ENCODE peak calls at places on chromosomes 11 and 22, in six cellular contexts. One of them, this sample, is unnamed.
A peak's percentile ranks its signal among the peaks of the same experiment; 100 is the strongest.

GRCh38 chr11:109236696-109237095 is 185.3 kb upstream of the C11orf87 start:
- DNase-seq in IMR-90: no peak
- DNase-seq in suprapubic skin: no peak
- DNase-seq in heart right ventricle: no peak
- DNase-seq in CD4-positive, CD25-positive, alpha-beta regulatory T cell: no peak
- DNase-seq in ovary: no peak
- DNase-seq in this sample: no peak

GRCh38 chr11:44189986-44190882 is 94.8 kb downstream of the EXT2 start:
- DNase-seq in IMR-90: no peak
- DNase-seq in suprapubic skin: no peak
- DNase-seq in heart right ventricle: no peak
- DNase-seq in CD4-positive, CD25-positive, alpha-beta regulatory T cell: no peak
- DNase-seq in ovary: no peak
- DNase-seq in this sample: no peak

GRCh38 chr11:60785806-60786361 is 751 bp downstream of the MS4A10 start:
- DNase-seq in IMR-90: peak; percentile 57
- DNase-seq in suprapubic skin: peak; percentile 11
- DNase-seq in heart right ventricle: no peak
- DNase-seq in CD4-positive, CD25-positive, alpha-beta regulatory T cell: no peak
- DNase-seq in ovary: no peak
- DNase-seq in this sample: no peak

GRCh38 chr11:59923813-59924212 is 14.4 kb upstream of the OOSP1 start:
- DNase-seq in IMR-90: no peak
- DNase-seq in suprapubic skin: no peak
- DNase-seq in heart right ventricle: no peak
- DNase-seq in CD4-positive, CD25-positive, alpha-beta regulatory T cell: no peak
- DNase-seq in ovary: no peak
- DNase-seq in this sample: no peak

GRCh38 chr11:33941637-33942160 is 49.8 kb upstream of the LMO2 start:
- DNase-seq in IMR-90: no peak
- DNase-seq in suprapubic skin: no peak
- DNase-seq in heart right ventricle: no peak
- DNase-seq in CD4-positive, CD25-positive, alpha-beta regulatory T cell: no peak
- DNase-seq in ovary: no peak
- DNase-seq in this sample: no peak

GRCh38 chr11:30984827-30985226 is 384.7 kb downstream of the DCDC1 start:
- DNase-seq in IMR-90: no peak
- DNase-seq in suprapubic skin: no peak
- DNase-seq in heart right ventricle: no peak
- DNase-seq in CD4-positive, CD25-positive, alpha-beta regulatory T cell: no peak
- DNase-seq in ovary: no peak
- DNase-seq in this sample: no peak

GRCh38 chr22:30036656-30037055 is 43.6 kb upstream of the HORMAD2 start:
- DNase-seq in IMR-90: peak; percentile 28
- DNase-seq in suprapubic skin: no peak
- DNase-seq in heart right ventricle: no peak
- DNase-seq in CD4-positive, CD25-positive, alpha-beta regulatory T cell: no peak
- DNase-seq in ovary: no peak
- DNase-seq in this sample: no peak

GRCh38 chr11:119704849-119705248 is 24.2 kb downstream of the NECTIN1 start:
- DNase-seq in IMR-90: no peak
- DNase-seq in suprapubic skin: no peak
- DNase-seq in heart right ventricle: no peak
- DNase-seq in CD4-positive, CD25-positive, alpha-beta regulatory T cell: no peak
- DNase-seq in ovary: no peak
- DNase-seq in this sample: peak; percentile 71

GRCh38 chr11:66315921-66316811 is 678 bp downstream of the CD248 start:
- DNase-seq in IMR-90: no peak
- DNase-seq in suprapubic skin: no peak
- DNase-seq in heart right ventricle: no peak
- DNase-seq in CD4-positive, CD25-positive, alpha-beta regulatory T cell: no peak
- DNase-seq in ovary: no peak
- DNase-seq in this sample: no peak

GRCh38 chr22:45129703-45130524 is 33.8 kb upstream of the NUP50 start:
- DNase-seq in IMR-90: no peak
- DNase-seq in suprapubic skin: no peak
- DNase-seq in heart right ventricle: no peak
- DNase-seq in CD4-positive, CD25-positive, alpha-beta regulatory T cell: no peak
- DNase-seq in ovary: no peak
- DNase-seq in this sample: no peak

GRCh38 chr22:33869946-33870345 is 50.3 kb downstream of the LARGE1 start:
- DNase-seq in IMR-90: peak; percentile 27
- DNase-seq in suprapubic skin: no peak
- DNase-seq in heart right ventricle: no peak
- DNase-seq in CD4-positive, CD25-positive, alpha-beta regulatory T cell: no peak
- DNase-seq in ovary: no peak
- DNase-seq in this sample: no peak

GRCh38 chr22:44179196-44179988 is 1.3 kb upstream of the PARVG start:
- DNase-seq in IMR-90: no peak
- DNase-seq in suprapubic skin: no peak
- DNase-seq in heart right ventricle: no peak
- DNase-seq in CD4-positive, CD25-positive, alpha-beta regulatory T cell: no peak
- DNase-seq in ovary: no peak
- DNase-seq in this sample: no peak

GRCh38 chr11:27717377-27717776 is 17.1 kb upstream of the BDNF start:
- DNase-seq in IMR-90: no peak
- DNase-seq in suprapubic skin: no peak
- DNase-seq in heart right ventricle: no peak
- DNase-seq in CD4-positive, CD25-positive, alpha-beta regulatory T cell: no peak
- DNase-seq in ovary: no peak
- DNase-seq in this sample: no peak

GRCh38 chr11:117424781-117425180 is 97.1 kb downstream of the CEP164 start:
- DNase-seq in IMR-90: no peak
- DNase-seq in suprapubic skin: no peak
- DNase-seq in heart right ventricle: no peak
- DNase-seq in CD4-positive, CD25-positive, alpha-beta regulatory T cell: no peak
- DNase-seq in ovary: no peak
- DNase-seq in this sample: no peak

GRCh38 chr11:7911011-7911410 is 20.1 kb downstream of the OR10A6 start:
- DNase-seq in IMR-90: no peak
- DNase-seq in suprapubic skin: no peak
- DNase-seq in heart right ventricle: no peak
- DNase-seq in CD4-positive, CD25-positive, alpha-beta regulatory T cell: no peak
- DNase-seq in ovary: no peak
- DNase-seq in this sample: no peak

GRCh38 chr11:134555510-134555909 is 143.5 kb upstream of the B3GAT1 start:
- DNase-seq in IMR-90: no peak
- DNase-seq in suprapubic skin: no peak
- DNase-seq in heart right ventricle: no peak
- DNase-seq in CD4-positive, CD25-positive, alpha-beta regulatory T cell: no peak
- DNase-seq in ovary: no peak
- DNase-seq in this sample: no peak

GRCh38 chr11:117328414-117329010 is 858 bp downstream of the CEP164 start:
- DNase-seq in IMR-90: peak; percentile 58
- DNase-seq in suprapubic skin: peak; percentile 74
- DNase-seq in heart right ventricle: no peak
- DNase-seq in CD4-positive, CD25-positive, alpha-beta regulatory T cell: no peak
- DNase-seq in ovary: no peak
- DNase-seq in this sample: no peak

DNA sequence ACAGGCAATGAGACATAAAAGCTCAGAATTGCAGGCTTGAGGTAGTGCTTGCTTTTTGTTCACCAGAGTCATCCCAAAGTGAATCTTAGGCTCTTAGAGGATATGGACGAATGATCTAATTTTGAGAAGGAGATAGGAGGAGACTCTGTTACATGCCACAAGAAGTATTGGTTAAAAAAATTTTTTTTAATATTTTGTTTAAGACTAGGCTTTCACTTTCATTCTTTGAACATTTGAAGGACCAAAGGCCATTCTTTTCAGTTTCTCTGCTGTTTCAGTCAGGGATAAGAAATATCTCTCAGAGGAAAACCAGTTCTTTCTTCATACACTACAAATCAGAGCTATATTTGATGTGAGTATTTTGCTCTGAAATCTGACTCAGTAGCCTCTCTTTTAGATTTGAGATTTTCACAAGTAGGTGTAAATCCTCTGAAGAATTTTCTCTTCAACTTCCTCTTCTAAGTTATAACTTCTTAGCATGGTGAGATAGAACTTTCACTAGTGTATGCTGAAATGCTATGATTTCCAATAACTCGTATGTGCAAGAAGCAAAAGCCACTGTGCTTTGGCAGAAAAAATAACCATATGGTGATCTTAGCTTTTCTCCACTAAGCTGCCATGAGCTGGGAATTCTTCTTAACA is 24.1 kb upstream of the FAM181B start:
- DNase-seq in IMR-90: no peak
- DNase-seq in suprapubic skin: no peak
- DNase-seq in heart right ventricle: no peak
- DNase-seq in CD4-positive, CD25-positive, alpha-beta regulatory T cell: no peak
- DNase-seq in ovary: no peak
- DNase-seq in this sample: no peak
- H3K4me3 ChIP-seq in IMR-90: no peak overlapping the region
- H3K4me3 ChIP-seq in suprapubic skin: no peak overlapping the region
- H3K4me3 ChIP-seq in heart right ventricle: no peak overlapping the region
- H3K4me3 ChIP-seq in CD4-positive, CD25-positive, alpha-beta regulatory T cell: no peak overlapping the region
- H3K4me3 ChIP-seq in ovary: no peak overlapping the region
- H3K4me3 ChIP-seq in this sample: no peak overlapping the region

DNA sequence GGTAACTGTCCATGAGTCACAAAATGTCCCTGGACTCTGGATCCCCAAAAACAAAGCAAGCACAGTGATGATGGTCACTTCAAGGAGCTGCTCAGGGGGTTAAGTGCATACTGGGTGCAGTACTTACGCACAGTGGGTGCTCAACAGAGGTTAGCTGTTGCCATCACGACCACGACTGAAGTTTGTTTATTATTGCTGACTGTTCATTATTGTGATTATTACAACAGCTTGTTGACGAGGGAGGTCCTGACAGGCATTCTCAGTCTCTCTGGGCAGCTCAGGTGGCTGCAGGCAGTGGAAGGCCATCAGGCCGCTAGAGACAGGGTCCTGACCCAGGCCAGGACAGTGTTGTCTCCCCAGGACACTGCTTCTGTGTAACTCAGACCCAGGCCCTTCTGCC is 418.8 kb downstream of the SHANK2 start:
- DNase-seq in IMR-90: no peak
- DNase-seq in suprapubic skin: no peak
- DNase-seq in heart right ventricle: no peak
- DNase-seq in CD4-positive, CD25-positive, alpha-beta regulatory T cell: no peak
- DNase-seq in ovary: no peak
- DNase-seq in this sample: no peak
- H3K9me3 ChIP-seq in IMR-90: peaks cover 6% of the 10 kb centered on the region
- H3K9me3 ChIP-seq in suprapubic skin: peaks cover 6% of the 10 kb centered on the region
- H3K9me3 ChIP-seq in heart right ventricle: peaks cover 18% of the 10 kb centered on the region
- H3K9me3 ChIP-seq in CD4-positive, CD25-positive, alpha-beta regulatory T cell: no peaks in the 10 kb centered on the region
- H3K9me3 ChIP-seq in ovary: no peaks in the 10 kb centered on the region
- H3K9me3 ChIP-seq in this sample: no peaks in the 10 kb centered on the region

DNA sequence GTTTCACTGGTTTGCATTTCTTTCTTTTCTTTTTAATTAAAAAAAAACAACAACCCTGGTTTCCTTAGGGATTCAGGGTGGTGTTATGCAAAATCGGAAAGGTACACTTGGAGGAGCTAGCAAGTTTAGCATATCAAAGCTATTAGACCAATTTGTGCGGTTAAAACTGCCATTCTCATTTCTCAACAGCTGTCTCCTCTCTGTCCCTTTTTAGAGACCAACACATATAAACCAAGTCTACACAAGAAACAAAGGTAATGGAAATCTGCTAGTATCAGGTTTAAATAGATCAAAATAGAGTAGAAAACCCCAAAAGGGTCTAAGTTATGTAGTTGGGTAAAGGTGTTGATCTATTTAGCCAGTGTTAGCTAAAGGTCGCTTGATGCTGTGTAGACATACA is 1.7 kb upstream of the SESN3 start:
- DNase-seq in IMR-90: no peak
- DNase-seq in suprapubic skin: no peak
- DNase-seq in heart right ventricle: no peak
- DNase-seq in CD4-positive, CD25-positive, alpha-beta regulatory T cell: no peak
- DNase-seq in ovary: no peak
- DNase-seq in this sample: no peak
- H3K4me3 ChIP-seq in IMR-90: no peak overlapping the region
- H3K4me3 ChIP-seq in suprapubic skin: peak overlapping the region; percentile 96
- H3K4me3 ChIP-seq in heart right ventricle: peak overlapping the region; percentile 94
- H3K4me3 ChIP-seq in CD4-positive, CD25-positive, alpha-beta regulatory T cell: peak overlapping the region; percentile 90
- H3K4me3 ChIP-seq in ovary: peak overlapping the region; percentile 40
- H3K4me3 ChIP-seq in this sample: no peak overlapping the region

DNA sequence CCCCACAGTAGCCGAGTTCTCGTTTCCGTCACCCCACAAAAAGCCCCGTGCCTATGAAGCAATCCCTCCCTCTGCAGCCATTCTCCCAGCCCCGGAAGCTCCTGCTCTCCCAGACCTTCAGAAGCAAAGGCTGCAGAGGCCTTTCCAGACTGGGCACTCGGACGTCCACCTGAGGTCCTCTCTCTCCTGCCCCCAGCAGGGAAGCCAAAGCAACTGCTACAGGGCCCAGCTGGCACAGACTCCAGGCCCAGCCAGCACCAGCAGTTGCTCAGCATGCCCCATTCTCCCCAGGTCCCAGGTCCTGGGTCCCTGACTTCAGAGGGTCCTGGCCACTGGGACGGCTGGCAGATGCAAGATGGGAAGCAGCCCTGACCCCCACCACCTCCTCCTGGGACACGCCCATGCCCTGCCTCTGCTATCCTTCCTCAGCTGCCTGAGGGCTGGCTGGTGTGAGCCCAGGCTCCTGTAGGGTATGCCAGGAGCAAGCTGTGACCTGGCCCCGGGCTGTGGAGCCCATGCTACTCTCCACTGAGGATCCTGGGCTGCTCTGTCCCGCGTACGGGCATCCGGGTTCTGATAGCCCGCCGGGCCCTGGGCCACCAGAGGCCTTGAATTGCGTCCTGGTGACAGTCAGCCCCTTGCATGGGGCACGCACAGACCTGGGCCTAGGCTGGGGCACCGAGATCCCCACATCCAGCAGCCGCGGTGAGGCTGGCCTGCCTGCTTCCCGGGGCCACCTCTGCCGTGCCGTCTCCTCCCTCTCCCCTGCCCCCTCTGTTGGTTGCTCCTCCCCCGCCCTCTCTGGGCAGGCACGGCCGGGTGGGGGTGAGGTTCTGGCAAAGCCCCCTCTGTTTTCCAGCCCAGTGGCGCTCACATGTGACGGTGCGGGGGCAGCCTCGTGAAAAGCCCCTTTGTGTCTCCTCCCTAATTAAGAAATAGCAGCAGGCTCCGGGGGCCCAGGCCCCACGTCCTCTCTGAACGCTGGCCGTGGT is 1310.3 kb downstream of the BRD1 start:
- DNase-seq in IMR-90: no peak
- DNase-seq in suprapubic skin: no peak
- DNase-seq in heart right ventricle: no peak
- DNase-seq in CD4-positive, CD25-positive, alpha-beta regulatory T cell: no peak
- DNase-seq in ovary: no peak
- DNase-seq in this sample: no peak
- H3K9me3 ChIP-seq in IMR-90: peaks cover 66% of the 10 kb centered on the region
- H3K9me3 ChIP-seq in suprapubic skin: no peaks in the 10 kb centered on the region
- H3K9me3 ChIP-seq in heart right ventricle: no peaks in the 10 kb centered on the region
- H3K9me3 ChIP-seq in CD4-positive, CD25-positive, alpha-beta regulatory T cell: no peaks in the 10 kb centered on the region
- H3K9me3 ChIP-seq in ovary: no peaks in the 10 kb centered on the region
- H3K9me3 ChIP-seq in this sample: no peaks in the 10 kb centered on the region

GRCh38 chr11:63914896-63915681 is 1.9 kb downstream of the RCOR2 start:
- DNase-seq in IMR-90: no peak
- DNase-seq in suprapubic skin: no peak
- DNase-seq in heart right ventricle: no peak
- DNase-seq in CD4-positive, CD25-positive, alpha-beta regulatory T cell: no peak
- DNase-seq in ovary: no peak
- DNase-seq in this sample: no peak
- H3K4me3 ChIP-seq in IMR-90: no peak overlapping the region
- H3K4me3 ChIP-seq in suprapubic skin: no peak overlapping the region
- H3K4me3 ChIP-seq in heart right ventricle: no peak overlapping the region
- H3K4me3 ChIP-seq in CD4-positive, CD25-positive, alpha-beta regulatory T cell: no peak overlapping the region
- H3K4me3 ChIP-seq in ovary: no peak overlapping the region
- H3K4me3 ChIP-seq in this sample: no peak overlapping the region

DNA sequence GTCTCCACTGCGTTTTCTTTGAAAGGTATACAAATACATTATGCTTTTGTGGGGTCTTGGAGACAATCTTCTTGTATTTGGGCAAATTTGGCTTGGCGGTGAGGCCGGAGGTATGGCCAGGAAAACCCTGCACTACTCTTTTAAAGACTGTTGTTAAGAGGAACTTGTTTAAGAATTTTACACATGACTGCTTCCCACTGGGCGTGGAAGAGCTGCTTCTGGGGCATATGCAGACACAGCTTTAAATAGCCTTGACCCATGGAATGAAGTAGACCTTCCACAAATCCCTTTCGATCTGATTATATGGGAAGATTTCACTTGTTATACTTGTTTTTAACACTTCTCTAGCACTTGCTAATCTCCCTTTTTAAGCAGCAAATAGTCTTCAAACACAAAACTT is 453.6 kb downstream of the MN1 start:
- DNase-seq in IMR-90: no peak
- DNase-seq in suprapubic skin: no peak
- DNase-seq in heart right ventricle: no peak
- DNase-seq in CD4-positive, CD25-positive, alpha-beta regulatory T cell: no peak
- DNase-seq in ovary: no peak
- DNase-seq in this sample: no peak
- H3K9me3 ChIP-seq in IMR-90: peaks cover 2% of the 10 kb centered on the region
- H3K9me3 ChIP-seq in suprapubic skin: peaks cover 4% of the 10 kb centered on the region
- H3K9me3 ChIP-seq in heart right ventricle: peaks cover 40% of the 10 kb centered on the region
- H3K9me3 ChIP-seq in CD4-positive, CD25-positive, alpha-beta regulatory T cell: peaks cover 4% of the 10 kb centered on the region
- H3K9me3 ChIP-seq in ovary: no peaks in the 10 kb centered on the region
- H3K9me3 ChIP-seq in this sample: peaks cover 5% of the 10 kb centered on the region